ENCODE peak calls at places on chromosomes 12 and 14, in ten cellular contexts. W is HAP-1; K is BJ; T is brain microvascular endothelial cell; P is mesenchymal stem cell; E is endothelial cell of umbilical vein; Y is psoas muscle; N is small intestine; R is CD8-positive, alpha-beta memory T cell; J is mammary epithelial cell. G is an unnamed sample. For H3K27me3, the result is how much of the 10 kb centered on the place peaks cover.

GRCh38 chr12:105451211-105451610 is 120.7 kb downstream of the C12orf75 start:
- DNase-seq in W (no peak), T (peak), J (no peak), R (no peak), N (no peak), Y (no peak), P (peak), K (peak), E (no peak), G (no peak)

GRCh38 chr12:50589650-50590435 is 85.1 kb downstream of the DIP2B start:
- DNase-seq in P (peak), W (no peak), K (peak), R (no peak), T (peak), J (peak), Y (no peak), N (no peak), E (peak), G (peak)

GRCh38 chr14:70871863-70872677 is 35.2 kb upstream of the PCNX1 start:
- DNase-seq in K (no peak), J (no peak), T (no peak), P (peak), E (no peak), Y (no peak), N (peak), W (no peak), R (no peak), G (no peak)

GRCh38 chr14:60310086-60310684 is 61.2 kb downstream of the PPM1A start:
- DNase-seq in K (no peak), W (no peak), T (no peak), J (no peak), N (no peak), E (no peak), Y (no peak), R (no peak), P (no peak), G (no peak)

GRCh38 chr12:105459760-105460325 is 129.4 kb downstream of the C12orf75 start:
- DNase-seq in E (peak), K (no peak), T (no peak), R (no peak), J (no peak), P (no peak), W (no peak), N (no peak), Y (no peak), G (no peak)

GRCh38 chr14:103483600-103483999 is 39.0 kb downstream of the CKB start:
- DNase-seq in R (no peak), T (peak), K (peak), J (peak), W (no peak), E (peak), P (peak), Y (no peak), N (peak), G (no peak)

GRCh38 chr14:44945264-44945663 is 16.5 kb downstream of the KLHL28 start:
- DNase-seq in Y (no peak), E (no peak), J (no peak), N (no peak), K (peak), P (no peak), R (no peak), W (no peak), T (peak), G (no peak)

GRCh38 chr12:94535614-94535932 is 75.9 kb upstream of the CEP83 start:
- DNase-seq in W (no peak), J (no peak), K (no peak), R (no peak), N (no peak), E (no peak), P (no peak), T (no peak), Y (no peak), G (no peak)

GRCh38 chr12:68349083-68349700 is 17.0 kb upstream of the MDM1 start:
- DNase-seq in K (no peak), W (no peak), R (no peak), P (no peak), J (no peak), T (no peak), Y (no peak), E (no peak), N (no peak), G (no peak)

GRCh38 chr14:21105095-21105494 is 4.2 kb downstream of the TMEM253 start:
- DNase-seq in W (no peak), N (peak), P (no peak), Y (no peak), T (no peak), R (no peak), J (no peak), E (no peak), K (no peak), G (no peak)

GRCh38 chr12:54622463-54623183 is 12.1 kb downstream of the LACRT start:
- DNase-seq in N (no peak), P (no peak), E (no peak), W (peak), J (no peak), K (no peak), T (no peak), Y (no peak), R (no peak), G (no peak)

GRCh38 chr14:95066427-95066986 is 90.8 kb downstream of the DICER1 start:
- DNase-seq in R (no peak), Y (no peak), J (no peak), K (no peak), W (no peak), E (no peak), T (no peak), P (no peak), N (no peak), G (no peak)

GRCh38 chr12:28222081-28222700 is 31.9 kb downstream of the CCDC91 start:
- DNase-seq in N (no peak), W (no peak), T (peak), K (no peak), Y (no peak), E (no peak), J (no peak), R (peak), P (no peak), G (no peak)

GRCh38 chr14:64983439-64984310 is 3.0 kb upstream of the FNTB start:
- DNase-seq in T (peak), Y (no peak), J (peak), R (no peak), E (peak), P (peak), K (no peak), W (peak), N (peak), G (peak)

GRCh38 chr12:80161612-80162011 is 62.3 kb downstream of the OTOGL start:
- DNase-seq in P (no peak), W (no peak), E (no peak), T (no peak), N (no peak), K (no peak), J (no peak), Y (no peak), R (no peak), G (no peak)

GRCh38 chr14:104637546-104638003 is 33.0 kb upstream of the TMEM179 start:
- DNase-seq in P (no peak), K (no peak), R (no peak), E (no peak), T (no peak), W (no peak), Y (no peak), J (no peak), N (no peak), G (no peak)

GRCh38 chr14:79161576-79161975 is 991.4 kb downstream of the NRXN3 start:
- DNase-seq in T (peak), K (no peak), J (peak), N (no peak), P (peak), W (no peak), E (peak), Y (no peak), R (no peak), G (peak)

GRCh38 chr12:102753802-102754201 is 163.2 kb downstream of the PAH start:
- DNase-seq in W (no peak), P (no peak), N (no peak), T (no peak), K (no peak), Y (no peak), J (no peak), E (no peak), R (no peak), G (no peak)

GRCh38 chr14:105204931-105205717 is 24.0 kb upstream of the NUDT14 start:
- DNase-seq in W (no peak), R (no peak), E (no peak), J (no peak), Y (no peak), T (no peak), P (no peak), K (no peak), N (no peak), G (no peak)

GRCh38 chr12:66154776-66155175 is 15.0 kb downstream of the TMBIM4 start:
- DNase-seq in E (no peak), P (no peak), N (no peak), Y (no peak), J (peak), T (no peak), W (no peak), R (no peak), K (no peak), G (no peak)

GRCh38 chr14:94890755-94891154 is 120.8 kb upstream of the GSC start:
- DNase-seq in R (no peak), T (no peak), P (no peak), E (no peak), J (no peak), N (no peak), Y (no peak), K (no peak), W (no peak), G (no peak)

GRCh38 chr12:59040651-59041050 is 120.3 kb upstream of the LRIG3 start:
- DNase-seq in Y (no peak), E (peak), J (peak), R (no peak), W (no peak), N (no peak), P (peak), T (peak), K (peak), G (no peak)

GRCh38 chr12:132262256-132263060 is 66.9 kb downstream of the GALNT9 start:
- DNase-seq in W (no peak), E (no peak), T (no peak), N (no peak), K (no peak), Y (no peak), P (no peak), J (no peak), R (no peak), G (no peak)

GRCh38 chr12:6752181-6752930 is 585 bp downstream of the MLF2 start:
- DNase-seq in R (no peak), T (peak), K (no peak), N (no peak), Y (no peak), W (peak), E (peak), P (peak), J (peak), G (peak)

GRCh38 chr12:62519043-62519442 is 52.4 kb downstream of the MON2 start:
- DNase-seq in N (no peak), E (no peak), K (no peak), J (no peak), W (no peak), T (no peak), P (no peak), Y (no peak), R (no peak), G (no peak)

GRCh38 chr12:94760786-94761185 is 110.4 kb upstream of the TMCC3 start:
- DNase-seq in R (no peak), P (no peak), Y (no peak), N (no peak), K (no peak), W (no peak), J (no peak), E (no peak), T (no peak), G (no peak)

DNA sequence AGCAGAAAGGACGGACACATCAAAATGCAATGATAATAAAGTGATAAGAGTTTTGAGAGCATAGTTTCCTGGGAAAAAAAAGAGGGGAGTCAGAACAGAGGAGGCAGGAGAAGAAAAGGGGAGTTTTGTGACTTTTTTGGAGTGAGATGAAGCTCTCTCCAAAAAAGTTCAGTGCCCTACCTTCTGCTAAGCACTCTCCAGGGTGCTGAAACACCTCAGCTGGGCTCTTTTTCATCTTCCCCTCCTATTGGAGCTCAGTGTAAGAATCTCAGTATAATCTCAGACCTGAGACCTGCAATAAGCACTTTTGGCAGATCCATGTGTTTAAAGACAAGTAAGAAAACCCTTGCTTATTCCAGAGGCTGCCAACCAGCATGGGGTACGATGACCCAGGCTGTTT is 58.9 kb upstream of the SRRM4 start:
- DNase-seq in E (no peak), W (no peak), P (no peak), R (no peak), J (no peak), T (no peak), Y (no peak), N (no peak), K (no peak), G (peak)
- H3K27me3 ChIP-seq in E (under half), W (under half), P (under half), R (under half), J (under half), T (under half), Y (under half), N (under half), K (under half), G (under half)

DNA sequence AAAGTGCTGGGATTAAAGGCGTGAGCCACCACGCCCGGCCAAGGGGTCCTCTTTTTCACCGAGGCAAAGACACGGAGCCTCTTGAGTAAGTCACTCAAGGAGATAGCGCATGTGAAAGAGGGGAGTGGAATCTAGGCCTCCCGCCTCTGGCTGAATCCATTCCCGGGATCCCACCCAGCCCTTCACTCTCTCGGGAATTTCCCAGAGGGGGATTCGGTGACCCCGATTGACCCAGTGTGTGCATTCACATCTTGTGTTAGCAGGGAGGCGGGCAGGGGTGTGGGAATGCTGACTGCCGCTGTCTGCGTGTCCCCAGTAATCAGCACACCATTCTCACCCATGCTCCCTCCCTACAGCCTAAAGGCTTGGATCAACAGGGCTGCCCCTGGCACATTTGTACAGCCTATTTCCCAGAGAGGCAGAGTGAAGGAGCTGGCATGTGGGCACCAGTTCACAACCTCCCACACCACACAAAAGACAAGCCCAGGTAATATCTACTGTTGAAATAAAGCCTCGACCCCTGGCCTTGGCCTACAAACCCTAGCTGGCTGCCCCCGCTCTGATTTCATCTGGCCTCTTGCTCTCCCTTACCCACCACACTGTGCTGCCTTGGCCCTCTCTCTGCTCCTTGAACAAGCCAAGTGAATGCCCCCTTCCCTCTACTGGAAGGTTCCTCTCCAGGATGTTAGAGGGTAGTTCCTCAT is 1.3 kb upstream of the LTBP2 start:
- DNase-seq in K (no peak), R (no peak), E (no peak), N (no peak), P (no peak), Y (no peak), W (no peak), J (no peak), T (no peak), G (no peak)
- H3K4me3 ChIP-seq in K (no peak), R (no peak), E (no peak), N (no peak), P (peak), Y (peak), W (no peak), J (no peak), T (no peak), G (no peak)

GRCh38 chr12:57215668-57216013 is 953 bp upstream of the NXPH4 start:
- DNase-seq in E (no peak), K (no peak), Y (no peak), P (peak), R (peak), J (peak), W (no peak), N (peak), T (no peak), G (no peak)
- H3K27me3 ChIP-seq in E (half or more), K (under half), Y (half or more), P (under half), R (half or more), J (under half), W (under half), N (under half), T (under half), G (half or more)

GRCh38 chr12:47807338-47807737 is 12.4 kb downstream of the HDAC7 start:
- DNase-seq in K (no peak), R (no peak), Y (no peak), E (no peak), N (no peak), P (no peak), T (no peak), W (no peak), J (no peak), G (no peak)
- H3K4me3 ChIP-seq in K (no peak), R (peak), Y (no peak), E (no peak), N (no peak), P (peak), T (no peak), W (no peak), J (no peak), G (no peak)

DNA sequence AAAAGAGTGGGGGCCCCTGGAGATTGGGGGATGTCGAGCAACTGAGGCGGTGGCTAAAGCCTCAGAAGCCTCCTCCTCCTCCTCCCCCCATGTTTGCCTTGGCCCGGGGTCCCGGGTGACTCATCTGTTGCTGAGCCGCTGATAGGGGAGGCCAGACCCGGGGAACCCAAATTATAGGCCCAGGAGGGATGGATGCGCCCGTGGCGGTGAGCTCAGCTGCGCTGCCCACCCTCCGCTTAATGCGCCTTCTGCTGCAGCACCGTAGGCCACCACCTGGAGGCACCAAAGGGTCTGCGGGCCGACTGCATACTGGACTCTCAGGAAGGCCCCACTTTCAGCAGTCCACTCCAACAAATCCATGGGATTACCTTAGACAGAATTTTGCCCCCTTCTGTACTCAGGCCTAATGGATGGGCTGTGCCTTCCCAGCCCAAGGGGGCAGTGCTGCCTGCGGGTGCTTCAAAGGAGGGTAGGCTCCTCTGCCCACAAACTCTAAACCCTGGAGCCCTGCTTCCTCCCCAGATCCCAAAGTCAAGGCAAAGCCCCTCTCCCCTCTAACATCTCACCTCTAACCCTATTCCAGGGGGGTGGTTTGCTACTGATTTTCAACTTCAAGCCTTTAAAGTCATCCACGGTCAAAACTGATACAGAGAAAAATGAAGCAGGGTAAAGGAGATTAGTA is 2.6 kb upstream of the WNT10B start:
- DNase-seq in P (peak), K (no peak), N (peak), W (no peak), T (peak), R (peak), Y (peak), J (no peak), E (peak), G (peak)
- H3K27me3 ChIP-seq in P (half or more), K (under half), N (under half), W (under half), T (under half), R (under half), Y (half or more), J (under half), E (half or more), G (half or more)